ENCODE peak calls at places on chromosomes 7 and 10, in five cellular contexts. O, A, G, P and V are unnamed samples.

GRCh38 chr10:35606423-35606822 is 1.3 kb downstream of the GJD4 start:
- DNase-seq in O (no peak), A (no peak), G (no peak), P (no peak), V (no peak)

GRCh38 chr10:107589081-107589480 is 424.6 kb upstream of the SORCS1 start:
- DNase-seq in O (no peak), A (no peak), G (no peak), P (no peak), V (no peak)

GRCh38 chr10:30602747-30603146 is 26.8 kb downstream of the LYZL2 start:
- DNase-seq in O (no peak), A (no peak), G (no peak), P (no peak), V (no peak)

GRCh38 chr7:149459201-149459539 is 1.7 kb downstream of the ZNF777 start:
- DNase-seq in O (no peak), A (no peak), G (no peak), P (no peak), V (no peak)

GRCh38 chr7:1117321-1117928 is 29.5 kb downstream of the GPER1 start:
- DNase-seq in O (no peak), A (no peak), G (no peak), P (no peak), V (no peak)

GRCh38 chr7:30914611-30915601 is 3.3 kb downstream of the AQP1 start:
- DNase-seq in O (peak), A (peak), G (peak), P (no peak), V (peak)

GRCh38 chr7:67671006-67671405 is 674.4 kb downstream of the TYW1 start:
- DNase-seq in O (no peak), A (no peak), G (no peak), P (no peak), V (no peak)

GRCh38 chr10:79101560-79101971 is 32.8 kb downstream of the ZMIZ1 start:
- DNase-seq in O (no peak), A (no peak), G (no peak), P (no peak), V (no peak)

GRCh38 chr10:74012480-74012879 is 14.6 kb downstream of the VCL start:
- DNase-seq in O (no peak), A (no peak), G (no peak), P (no peak), V (no peak)

GRCh38 chr10:20466731-20467130 is 430.4 kb downstream of the NEBL start:
- DNase-seq in O (no peak), A (peak), G (peak), P (no peak), V (peak)

GRCh38 chr7:68977709-68978108 is 620.6 kb upstream of the AUTS2 start:
- DNase-seq in O (no peak), A (no peak), G (no peak), P (peak), V (no peak)

GRCh38 chr7:42960762-42961161 is 28.6 kb downstream of the MRPL32 start:
- DNase-seq in O (no peak), A (no peak), G (no peak), P (no peak), V (no peak)

GRCh38 chr7:127620406-127621233 is 2.7 kb upstream of the PAX4 start:
- DNase-seq in O (no peak), A (no peak), G (no peak), P (no peak), V (no peak)

GRCh38 chr10:25068152-25069058 is 52.0 kb downstream of the THNSL1 start:
- DNase-seq in O (no peak), A (peak), G (no peak), P (no peak), V (no peak)